ENCODE peak calls at places on chromosomes 2 and 18, in nine cellular contexts. N is adrenal gland, A is brain microvascular endothelial cell, M is Panc1, J is Peyer's patch, L is neuronal stem cell, Z is HCT116, W is IMR-90, P is PC-3. O is an unnamed sample.

GRCh38 chr2:176129013-176129796 is at the start of gene HOXD8:
- DNase-seq in L (no peak), A (no peak), W (peak; percentile 9), Z (peak; percentile 59), M (no peak), J (peak; percentile 75), P (no peak), N (peak; percentile 83), O (no peak)

GRCh38 chr2:239111401-239112100 is 263.7 kb downstream of the TWIST2 start:
- DNase-seq in Z (no peak), P (no peak), A (no peak), W (no peak), J (no peak), M (no peak), L (no peak), N (no peak), O (no peak)

GRCh38 chr2:107588960-107589542 is 237.6 kb upstream of the RGPD4 start:
- DNase-seq in J (no peak), A (no peak), Z (no peak), N (no peak), M (no peak), L (no peak), P (no peak), W (peak; percentile 28), O (no peak)

GRCh38 chr2:212712991-212713390 is 174.4 kb upstream of the ERBB4 start:
- DNase-seq in N (no peak), P (no peak), L (no peak), M (no peak), W (no peak), A (no peak), Z (no peak), J (no peak), O (no peak)

GRCh38 chr2:188726561-188727247 is 247.5 kb upstream of the COL3A1 start:
- DNase-seq in W (no peak), A (no peak), L (no peak), M (no peak), Z (no peak), J (no peak), N (no peak), P (no peak), O (no peak)

GRCh38 chr2:231227309-231228162 is 29.1 kb downstream of the ARMC9 start:
- DNase-seq in W (peak; percentile 79), J (peak; percentile 84), M (peak; percentile 46), N (peak; percentile 79), A (peak; percentile 79), Z (peak; percentile 56), L (peak; percentile 55), P (peak; percentile 84), O (peak; percentile 52)

GRCh38 chr2:159882069-159882468 is 84.1 kb upstream of the CD302 start:
- DNase-seq in J (no peak), N (no peak), Z (no peak), L (no peak), W (no peak), A (peak; percentile 62), P (no peak), M (no peak), O (no peak)

GRCh38 chr2:151852260-151853069 is 24.2 kb upstream of the ARL5A start:
- DNase-seq in P (no peak), Z (no peak), N (no peak), W (no peak), J (no peak), M (no peak), A (no peak), L (no peak), O (no peak)

GRCh38 chr2:60530660-60531276 is 22.7 kb downstream of the BCL11A start:
- DNase-seq in N (peak; percentile 71), L (no peak), W (no peak), J (peak; percentile 94), M (no peak), A (no peak), Z (no peak), P (peak; percentile 34), O (no peak)

GRCh38 chr2:166451451-166451850 is 42.6 kb downstream of the SCN7A start:
- DNase-seq in P (no peak), W (peak; percentile 41), J (no peak), M (no peak), L (peak; percentile 9), Z (no peak), A (peak; percentile 12), N (no peak), O (no peak)

GRCh38 chr2:152874955-152875354 is 156.5 kb downstream of the ARL6IP6 start:
- DNase-seq in N (no peak), A (no peak), W (no peak), M (no peak), L (no peak), J (no peak), Z (no peak), P (no peak), O (no peak)

GRCh38 chr2:152879275-152879674 is 160.9 kb downstream of the ARL6IP6 start:
- DNase-seq in J (no peak), A (no peak), W (no peak), N (no peak), P (no peak), Z (no peak), L (no peak), M (no peak), O (no peak)

DNA sequence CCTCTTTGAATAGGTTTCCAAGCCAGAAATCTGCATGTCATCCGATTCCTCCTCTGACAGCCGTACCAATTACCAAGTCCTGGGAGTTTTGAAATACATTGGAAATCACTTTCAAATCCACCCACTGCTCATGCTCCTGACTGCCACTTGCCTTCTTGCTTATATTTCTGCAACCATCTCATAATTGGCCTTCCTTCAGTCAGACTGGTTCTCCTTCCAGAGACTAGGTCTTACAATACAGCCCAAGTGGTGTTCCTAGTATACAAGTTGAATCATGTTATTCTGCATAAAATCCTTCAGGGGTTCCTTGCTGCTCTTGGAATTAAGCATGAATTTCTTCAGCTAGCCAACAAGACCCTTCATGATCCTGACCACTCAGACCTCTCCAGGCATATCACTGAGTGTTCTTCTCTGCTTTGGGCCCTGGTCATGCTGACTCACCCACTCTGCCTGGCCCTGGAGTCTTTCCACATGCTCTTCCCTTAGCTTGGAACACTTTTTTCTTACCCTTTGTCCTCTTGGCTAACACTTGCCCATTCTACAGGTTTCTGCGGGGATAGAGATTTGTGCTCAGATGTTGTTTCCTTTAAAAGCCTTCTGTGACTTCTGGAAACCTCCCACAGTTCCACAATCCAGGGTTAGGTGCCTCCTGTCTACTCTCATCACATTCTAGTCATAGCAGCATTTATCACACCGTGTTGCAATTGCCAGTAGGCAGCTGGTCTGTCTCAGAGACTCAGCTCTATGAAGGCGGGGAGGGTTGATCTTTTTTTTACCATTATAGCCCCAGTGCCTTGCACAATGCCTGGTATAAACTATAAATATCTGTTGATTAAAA is 157.6 kb downstream of the ARL6IP6 start:
- DNase-seq in L (no peak), N (no peak), W (peak; percentile 6), Z (no peak), M (no peak), P (no peak), A (no peak), J (no peak), O (no peak)
- H3K4me3 ChIP-seq in L (no peak overlapping the region), N (no peak overlapping the region), W (no peak overlapping the region), Z (no peak overlapping the region), M (no peak overlapping the region), P (no peak overlapping the region), A (no peak overlapping the region), J (no peak overlapping the region), O (no peak overlapping the region)

GRCh38 chr18:77206676-77207370 is 42.8 kb upstream of the GALR1 start:
- DNase-seq in J (no peak), A (peak; percentile 85), W (peak; percentile 70), N (no peak), Z (no peak), P (no peak), L (no peak), M (no peak), O (no peak)

GRCh38 chr18:77210249-77210648 is 39.4 kb upstream of the GALR1 start:
- DNase-seq in N (no peak), Z (no peak), M (no peak), P (no peak), A (no peak), W (no peak), L (no peak), J (no peak), O (no peak)

GRCh38 chr18:77208969-77209368 is 40.7 kb upstream of the GALR1 start:
- DNase-seq in P (peak; percentile 75), Z (no peak), A (peak; percentile 82), M (no peak), N (peak; percentile 49), L (no peak), W (peak; percentile 65), J (peak; percentile 74), O (no peak)

GRCh38 chr18:77207540-77207939 is 42.1 kb upstream of the GALR1 start:
- DNase-seq in Z (peak; percentile 51), J (peak; percentile 76), N (peak; percentile 57), W (peak; percentile 65), A (peak; percentile 76), L (no peak), M (no peak), P (peak; percentile 47), O (peak; percentile 8)

DNA sequence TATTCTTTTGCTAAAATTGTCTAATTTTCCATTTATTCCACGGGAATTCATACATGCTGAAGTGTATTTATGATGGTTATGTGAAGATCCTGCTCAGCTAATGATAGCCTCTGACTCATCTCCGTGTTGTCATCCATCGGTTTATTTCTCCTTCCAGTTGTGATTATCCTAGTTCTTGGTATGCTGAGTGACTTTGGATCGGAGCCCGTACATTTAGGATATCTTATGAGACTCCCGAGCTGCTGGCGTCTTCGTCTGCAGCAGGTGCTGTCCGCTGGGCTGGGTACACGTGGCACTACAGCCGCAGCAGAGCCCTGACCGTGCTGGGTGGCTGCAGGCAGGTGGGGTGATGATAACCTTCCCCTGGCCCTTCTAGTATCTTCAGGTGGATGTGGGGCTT is 40.1 kb upstream of the GALR1 start:
- DNase-seq in J (no peak), W (peak; percentile 90), Z (no peak), P (peak; percentile 79), A (peak; percentile 78), L (no peak), N (no peak), M (no peak), O (no peak)
- H3K4me3 ChIP-seq in J (no peak overlapping the region), W (no peak overlapping the region), Z (no peak overlapping the region), P (peak overlapping the region; percentile 39), A (no peak overlapping the region), L (no peak overlapping the region), N (no peak overlapping the region), M (no peak overlapping the region), O (no peak overlapping the region)

GRCh38 chr2:241859436-241860183 is 916 bp upstream of the PDCD1 start:
- DNase-seq in M (no peak), A (no peak), N (no peak), J (peak; percentile 76), L (no peak), Z (no peak), P (no peak), W (peak; percentile 36), O (no peak)
- H3K4me3 ChIP-seq in M (no peak overlapping the region), A (peak overlapping the region; percentile 5), N (peak overlapping the region; percentile 34), J (peak overlapping the region; percentile 12), L (no peak overlapping the region), Z (no peak overlapping the region), P (peak overlapping the region; percentile 55), W (no peak overlapping the region), O (peak overlapping the region; percentile 52)

DNA sequence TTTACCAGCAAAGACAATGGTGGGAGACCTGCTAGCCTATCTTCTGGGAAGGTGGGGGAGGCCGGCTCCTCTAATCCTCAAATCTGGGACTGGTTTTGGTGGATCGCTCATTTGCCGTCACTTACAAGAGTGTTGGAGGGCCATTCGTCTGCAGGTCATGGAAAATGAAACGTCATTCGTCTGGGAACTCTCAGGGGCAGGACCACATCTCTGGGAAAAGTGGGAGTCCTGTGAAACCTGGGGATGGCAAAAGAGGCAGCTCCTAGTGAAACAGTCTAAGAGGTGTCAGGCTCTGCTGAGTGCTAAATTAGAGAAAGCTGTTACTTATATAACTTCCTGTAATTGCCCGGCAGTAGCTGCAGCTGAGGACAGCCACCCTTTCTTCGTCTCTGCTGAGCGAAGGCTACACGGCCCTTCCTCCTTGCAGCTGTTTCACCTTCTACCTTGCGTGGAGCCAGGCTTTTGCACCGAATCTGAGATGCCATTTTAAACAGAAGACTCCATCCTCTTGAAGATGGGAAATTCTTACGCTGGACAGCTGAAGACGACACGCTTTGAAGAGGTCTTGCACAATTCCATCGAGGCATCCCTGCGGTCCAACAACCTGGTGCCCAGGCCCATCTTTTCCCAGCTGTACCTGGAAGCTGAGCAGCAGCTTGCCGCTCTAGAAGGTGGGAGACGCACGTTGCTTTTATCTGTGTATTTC is 22.4 kb downstream of the GREB1 start:
- DNase-seq in A (no peak), N (no peak), J (peak; percentile 18), W (no peak), M (no peak), P (no peak), L (no peak), Z (no peak), O (no peak)
- H3K4me3 ChIP-seq in A (no peak overlapping the region), N (no peak overlapping the region), J (no peak overlapping the region), W (no peak overlapping the region), M (no peak overlapping the region), P (no peak overlapping the region), L (no peak overlapping the region), Z (no peak overlapping the region), O (no peak overlapping the region)